ENCODE peak calls at places on chromosome 16, in nine cellular contexts. One of them, this sample, is unnamed.
A peak's percentile ranks its signal among the peaks of the same experiment; 100 is the strongest.

GRCh38 chr16:85689285-85689949 is 663 bp upstream of the GINS2 start:
- DNase-seq in NCI-H187: no peak
- DNase-seq in SK-N-SH: no peak
- DNase-seq in stimulated activated naive B cell treated with anti-CD40 and anti-IgM and Interleukin-4, amounts not matched to agents 10 μg/mL and 1 μg/mL and 100 μg/mL, for 72 hours: no peak
- DNase-seq in cardiac fibroblast: no peak
- DNase-seq in hippocampal formation: no peak
- DNase-seq in RWPE1: no peak
- DNase-seq in T-cell: no peak
- DNase-seq in non-pigmented ciliary epithelial cell: no peak
- DNase-seq in this sample: no peak

GRCh38 chr16:3578610-3579551 is 1.7 kb upstream of the NLRC3 start:
- DNase-seq in non-pigmented ciliary epithelial cell: no peak
- DNase-seq in NCI-H187: no peak
- DNase-seq in stimulated activated naive B cell treated with anti-CD40 and anti-IgM and Interleukin-4, amounts not matched to agents 10 μg/mL and 1 μg/mL and 100 μg/mL, for 72 hours: peak; percentile 53
- DNase-seq in cardiac fibroblast: no peak
- DNase-seq in hippocampal formation: no peak
- DNase-seq in T-cell: peak; percentile 42
- DNase-seq in SK-N-SH: no peak
- DNase-seq in RWPE1: peak; percentile 36
- DNase-seq in this sample: no peak

GRCh38 chr16:65392831-65393565 is 271.1 kb upstream of the CDH11 start:
- DNase-seq in NCI-H187: no peak
- DNase-seq in RWPE1: peak; percentile 42
- DNase-seq in T-cell: no peak
- DNase-seq in SK-N-SH: no peak
- DNase-seq in hippocampal formation: no peak
- DNase-seq in non-pigmented ciliary epithelial cell: no peak
- DNase-seq in cardiac fibroblast: no peak
- DNase-seq in stimulated activated naive B cell treated with anti-CD40 and anti-IgM and Interleukin-4, amounts not matched to agents 10 μg/mL and 1 μg/mL and 100 μg/mL, for 72 hours: no peak
- DNase-seq in this sample: no peak

GRCh38 chr16:3696425-3697218 is 20.7 kb downstream of the TRAP1 start:
- DNase-seq in NCI-H187: no peak
- DNase-seq in SK-N-SH: no peak
- DNase-seq in T-cell: no peak
- DNase-seq in stimulated activated naive B cell treated with anti-CD40 and anti-IgM and Interleukin-4, amounts not matched to agents 10 μg/mL and 1 μg/mL and 100 μg/mL, for 72 hours: no peak
- DNase-seq in RWPE1: no peak
- DNase-seq in non-pigmented ciliary epithelial cell: peak; percentile 78
- DNase-seq in cardiac fibroblast: peak; percentile 89
- DNase-seq in hippocampal formation: no peak
- DNase-seq in this sample: no peak

GRCh38 chr16:55030944-55031343 is 100.3 kb downstream of the IRX5 start:
- DNase-seq in hippocampal formation: no peak
- DNase-seq in T-cell: no peak
- DNase-seq in non-pigmented ciliary epithelial cell: no peak
- DNase-seq in stimulated activated naive B cell treated with anti-CD40 and anti-IgM and Interleukin-4, amounts not matched to agents 10 μg/mL and 1 μg/mL and 100 μg/mL, for 72 hours: no peak
- DNase-seq in SK-N-SH: no peak
- DNase-seq in NCI-H187: no peak
- DNase-seq in cardiac fibroblast: no peak
- DNase-seq in RWPE1: no peak
- DNase-seq in this sample: no peak

GRCh38 chr16:4614571-4615388 is at the start of gene UBALD1:
- DNase-seq in T-cell: peak; percentile 53
- DNase-seq in stimulated activated naive B cell treated with anti-CD40 and anti-IgM and Interleukin-4, amounts not matched to agents 10 μg/mL and 1 μg/mL and 100 μg/mL, for 72 hours: peak; percentile 86
- DNase-seq in RWPE1: peak; percentile 86
- DNase-seq in NCI-H187: peak; percentile 34
- DNase-seq in hippocampal formation: peak; percentile 60
- DNase-seq in non-pigmented ciliary epithelial cell: no peak
- DNase-seq in cardiac fibroblast: peak; percentile 91
- DNase-seq in SK-N-SH: peak; percentile 93
- DNase-seq in this sample: peak; percentile 90

GRCh38 chr16:2663553-2664521 is 18.5 kb upstream of the KCTD5 start:
- DNase-seq in non-pigmented ciliary epithelial cell: no peak
- DNase-seq in SK-N-SH: no peak
- DNase-seq in T-cell: peak; percentile 21
- DNase-seq in RWPE1: peak; percentile 55
- DNase-seq in NCI-H187: peak; percentile 35
- DNase-seq in hippocampal formation: no peak
- DNase-seq in cardiac fibroblast: peak; percentile 46
- DNase-seq in stimulated activated naive B cell treated with anti-CD40 and anti-IgM and Interleukin-4, amounts not matched to agents 10 μg/mL and 1 μg/mL and 100 μg/mL, for 72 hours: no peak
- DNase-seq in this sample: no peak

GRCh38 chr16:1078579-1079021 is 6.1 kb downstream of the SSTR5 start:
- DNase-seq in cardiac fibroblast: peak; percentile 64
- DNase-seq in T-cell: no peak
- DNase-seq in stimulated activated naive B cell treated with anti-CD40 and anti-IgM and Interleukin-4, amounts not matched to agents 10 μg/mL and 1 μg/mL and 100 μg/mL, for 72 hours: no peak
- DNase-seq in hippocampal formation: no peak
- DNase-seq in NCI-H187: no peak
- DNase-seq in SK-N-SH: no peak
- DNase-seq in non-pigmented ciliary epithelial cell: peak; percentile 15
- DNase-seq in RWPE1: peak; percentile 92
- DNase-seq in this sample: no peak

GRCh38 chr16:59688006-59688405 is 953.9 kb upstream of the GOT2 start:
- DNase-seq in stimulated activated naive B cell treated with anti-CD40 and anti-IgM and Interleukin-4, amounts not matched to agents 10 μg/mL and 1 μg/mL and 100 μg/mL, for 72 hours: no peak
- DNase-seq in SK-N-SH: no peak
- DNase-seq in T-cell: no peak
- DNase-seq in cardiac fibroblast: no peak
- DNase-seq in RWPE1: no peak
- DNase-seq in NCI-H187: no peak
- DNase-seq in hippocampal formation: no peak
- DNase-seq in non-pigmented ciliary epithelial cell: no peak
- DNase-seq in this sample: no peak

GRCh38 chr16:74896389-74897370 is 88.2 kb downstream of the WDR59 start:
- DNase-seq in RWPE1: peak; percentile 76
- DNase-seq in non-pigmented ciliary epithelial cell: peak; percentile 20
- DNase-seq in cardiac fibroblast: peak; percentile 45
- DNase-seq in stimulated activated naive B cell treated with anti-CD40 and anti-IgM and Interleukin-4, amounts not matched to agents 10 μg/mL and 1 μg/mL and 100 μg/mL, for 72 hours: no peak
- DNase-seq in NCI-H187: no peak
- DNase-seq in T-cell: no peak
- DNase-seq in hippocampal formation: no peak
- DNase-seq in SK-N-SH: no peak
- DNase-seq in this sample: no peak

GRCh38 chr16:77780378-77780837 is 8.0 kb upstream of the VAT1L start:
- DNase-seq in hippocampal formation: no peak
- DNase-seq in RWPE1: peak; percentile 74
- DNase-seq in stimulated activated naive B cell treated with anti-CD40 and anti-IgM and Interleukin-4, amounts not matched to agents 10 μg/mL and 1 μg/mL and 100 μg/mL, for 72 hours: no peak
- DNase-seq in non-pigmented ciliary epithelial cell: peak; percentile 95
- DNase-seq in cardiac fibroblast: peak; percentile 49
- DNase-seq in T-cell: no peak
- DNase-seq in NCI-H187: no peak
- DNase-seq in SK-N-SH: no peak
- DNase-seq in this sample: no peak

GRCh38 chr16:17977260-17977659 is 359.3 kb downstream of the NPIPA8 start:
- DNase-seq in non-pigmented ciliary epithelial cell: no peak
- DNase-seq in hippocampal formation: no peak
- DNase-seq in T-cell: no peak
- DNase-seq in stimulated activated naive B cell treated with anti-CD40 and anti-IgM and Interleukin-4, amounts not matched to agents 10 μg/mL and 1 μg/mL and 100 μg/mL, for 72 hours: no peak
- DNase-seq in SK-N-SH: no peak
- DNase-seq in NCI-H187: no peak
- DNase-seq in RWPE1: no peak
- DNase-seq in cardiac fibroblast: no peak
- DNase-seq in this sample: no peak